ENCODE peak calls at places on chromosome 2, in eight cellular contexts. One of them, this sample, is unnamed.
A peak's percentile ranks its signal among the peaks of the same experiment; 100 is the strongest.

GRCh38 chr2:10572693-10573092 is 117.1 kb downstream of the NOL10 start:
- DNase-seq in progenitor cell of endocrine pancreas: no peak
- DNase-seq in CD4-positive, alpha-beta T cell: no peak
- DNase-seq in GM06990: no peak
- DNase-seq in uterus: no peak
- DNase-seq in neural progenitor cell: no peak
- DNase-seq in glutamatergic neuron: no peak
- DNase-seq in lower lobe of right lung: no peak
- DNase-seq in this sample: no peak

GRCh38 chr2:78309460-78309859 is 716.0 kb upstream of the REG3G start:
- DNase-seq in progenitor cell of endocrine pancreas: no peak
- DNase-seq in GM06990: no peak
- DNase-seq in uterus: no peak
- DNase-seq in neural progenitor cell: no peak
- DNase-seq in CD4-positive, alpha-beta T cell: no peak
- DNase-seq in glutamatergic neuron: no peak
- DNase-seq in lower lobe of right lung: no peak
- DNase-seq in this sample: no peak

GRCh38 chr2:177894546-177894945 is 178.0 kb downstream of the PDE11A start:
- DNase-seq in neural progenitor cell: no peak
- DNase-seq in lower lobe of right lung: no peak
- DNase-seq in progenitor cell of endocrine pancreas: no peak
- DNase-seq in GM06990: no peak
- DNase-seq in CD4-positive, alpha-beta T cell: no peak
- DNase-seq in uterus: no peak
- DNase-seq in glutamatergic neuron: no peak
- DNase-seq in this sample: no peak

GRCh38 chr2:66430195-66430905 is 4.6 kb upstream of the MEIS1 start:
- DNase-seq in neural progenitor cell: no peak
- DNase-seq in glutamatergic neuron: no peak
- DNase-seq in progenitor cell of endocrine pancreas: no peak
- DNase-seq in uterus: no peak
- DNase-seq in lower lobe of right lung: no peak
- DNase-seq in GM06990: no peak
- DNase-seq in CD4-positive, alpha-beta T cell: no peak
- DNase-seq in this sample: no peak

GRCh38 chr2:165193178-165193777 is 10.6 kb downstream of the SCN3A start:
- DNase-seq in CD4-positive, alpha-beta T cell: no peak
- DNase-seq in glutamatergic neuron: no peak
- DNase-seq in neural progenitor cell: no peak
- DNase-seq in lower lobe of right lung: no peak
- DNase-seq in progenitor cell of endocrine pancreas: no peak
- DNase-seq in uterus: no peak
- DNase-seq in GM06990: peak; percentile 34
- DNase-seq in this sample: no peak

GRCh38 chr2:229340086-229340760 is 69.1 kb upstream of the PID1 start:
- DNase-seq in glutamatergic neuron: no peak
- DNase-seq in uterus: no peak
- DNase-seq in lower lobe of right lung: no peak
- DNase-seq in progenitor cell of endocrine pancreas: no peak
- DNase-seq in GM06990: no peak
- DNase-seq in CD4-positive, alpha-beta T cell: no peak
- DNase-seq in neural progenitor cell: no peak
- DNase-seq in this sample: no peak

GRCh38 chr2:144516981-144517824 is 2.7 kb downstream of the ZEB2 start:
- DNase-seq in progenitor cell of endocrine pancreas: no peak
- DNase-seq in uterus: peak; percentile 70
- DNase-seq in GM06990: peak; percentile 42
- DNase-seq in neural progenitor cell: peak; percentile 67
- DNase-seq in glutamatergic neuron: peak; percentile 59
- DNase-seq in lower lobe of right lung: peak; percentile 69
- DNase-seq in CD4-positive, alpha-beta T cell: peak; percentile 44
- DNase-seq in this sample: peak; percentile 26

GRCh38 chr2:157839162-157839801 is 36.8 kb downstream of the ACVR1 start:
- DNase-seq in CD4-positive, alpha-beta T cell: no peak
- DNase-seq in uterus: no peak
- DNase-seq in progenitor cell of endocrine pancreas: peak; percentile 20
- DNase-seq in GM06990: no peak
- DNase-seq in neural progenitor cell: peak; percentile 95
- DNase-seq in lower lobe of right lung: no peak
- DNase-seq in glutamatergic neuron: peak; percentile 67
- DNase-seq in this sample: no peak

GRCh38 chr2:70527447-70528080 is 26.1 kb downstream of the TGFA start:
- DNase-seq in progenitor cell of endocrine pancreas: no peak
- DNase-seq in glutamatergic neuron: no peak
- DNase-seq in uterus: no peak
- DNase-seq in lower lobe of right lung: no peak
- DNase-seq in GM06990: no peak
- DNase-seq in CD4-positive, alpha-beta T cell: no peak
- DNase-seq in neural progenitor cell: no peak
- DNase-seq in this sample: no peak

DNA sequence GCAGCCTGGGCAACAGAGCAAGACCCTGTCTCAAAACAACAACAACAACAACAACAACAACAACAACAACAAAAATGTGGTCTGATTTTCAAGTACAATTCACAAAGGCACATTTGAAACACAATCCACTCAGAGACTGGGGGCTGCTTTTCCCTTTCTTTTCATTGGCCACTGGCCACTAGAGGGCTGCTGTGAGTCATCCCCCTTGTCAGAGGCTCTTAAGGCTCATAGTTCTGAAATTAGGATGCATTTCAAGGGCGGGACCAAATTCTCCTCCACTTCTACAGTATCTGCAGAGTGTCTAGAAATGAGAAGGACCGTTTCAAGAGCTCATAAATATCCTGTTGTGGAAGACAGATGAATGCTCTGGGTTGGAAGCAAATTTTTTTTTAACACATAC is 285.4 kb downstream of the NRXN1 start:
- DNase-seq in lower lobe of right lung: no peak
- DNase-seq in glutamatergic neuron: peak; percentile 60
- DNase-seq in GM06990: no peak
- DNase-seq in neural progenitor cell: peak; percentile 40
- DNase-seq in uterus: no peak
- DNase-seq in CD4-positive, alpha-beta T cell: no peak
- DNase-seq in progenitor cell of endocrine pancreas: peak; percentile 10
- DNase-seq in this sample: peak; percentile 35
- TF ChIP-seq CTCF in lower lobe of right lung: peak; percentile 25
- TF ChIP-seq CTCF in glutamatergic neuron: peak; percentile 76
- TF ChIP-seq CTCF in GM06990: peak; percentile 62
- TF ChIP-seq CTCF in neural progenitor cell: peak; percentile 69
- TF ChIP-seq CTCF in uterus: no peak
- TF ChIP-seq CTCF in CD4-positive, alpha-beta T cell: no peak
- TF ChIP-seq CTCF in progenitor cell of endocrine pancreas: peak; percentile 77
- TF ChIP-seq CTCF in this sample: peak; percentile 58

GRCh38 chr2:117956036-117956791 is 57.7 kb downstream of the CCDC93 start:
- DNase-seq in uterus: no peak
- DNase-seq in CD4-positive, alpha-beta T cell: no peak
- DNase-seq in GM06990: no peak
- DNase-seq in lower lobe of right lung: no peak
- DNase-seq in neural progenitor cell: no peak
- DNase-seq in glutamatergic neuron: no peak
- DNase-seq in progenitor cell of endocrine pancreas: no peak
- DNase-seq in this sample: no peak
- TF ChIP-seq CTCF in uterus: no peak
- TF ChIP-seq CTCF in CD4-positive, alpha-beta T cell: no peak
- TF ChIP-seq CTCF in GM06990: peak; percentile 20
- TF ChIP-seq CTCF in lower lobe of right lung: no peak
- TF ChIP-seq CTCF in neural progenitor cell: peak; percentile 19
- TF ChIP-seq CTCF in glutamatergic neuron: peak; percentile 31
- TF ChIP-seq CTCF in progenitor cell of endocrine pancreas: no peak
- TF ChIP-seq CTCF in this sample: no peak

DNA sequence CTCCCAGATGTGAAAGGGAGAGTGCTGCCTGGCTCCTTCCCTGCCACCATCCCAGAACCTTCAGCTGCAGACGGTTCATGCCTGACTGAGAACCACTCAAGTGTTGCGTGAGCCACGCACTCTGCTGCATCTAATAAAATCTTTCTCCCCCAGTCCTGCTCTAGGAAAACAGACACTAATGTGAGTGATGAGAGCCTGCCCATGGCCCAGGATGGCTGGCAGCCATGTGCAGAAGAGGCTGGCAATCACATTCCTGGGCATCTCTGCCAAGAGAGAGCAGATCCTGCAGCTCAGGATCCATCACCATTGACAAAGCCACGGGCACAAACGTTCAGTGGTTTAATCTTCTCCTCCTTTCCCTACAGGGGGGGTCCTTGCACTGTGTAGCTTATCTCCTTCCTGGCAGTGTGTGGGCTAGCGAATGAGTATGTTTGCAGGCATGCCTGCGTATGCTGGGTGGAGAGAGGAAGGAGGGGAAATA is 477.5 kb downstream of the SLC4A3 start:
- DNase-seq in glutamatergic neuron: no peak
- DNase-seq in CD4-positive, alpha-beta T cell: no peak
- DNase-seq in lower lobe of right lung: no peak
- DNase-seq in GM06990: no peak
- DNase-seq in progenitor cell of endocrine pancreas: no peak
- DNase-seq in neural progenitor cell: peak; percentile 49
- DNase-seq in uterus: no peak
- DNase-seq in this sample: peak; percentile 32
- TF ChIP-seq CTCF in glutamatergic neuron: no peak
- TF ChIP-seq CTCF in CD4-positive, alpha-beta T cell: no peak
- TF ChIP-seq CTCF in lower lobe of right lung: no peak
- TF ChIP-seq CTCF in GM06990: no peak
- TF ChIP-seq CTCF in progenitor cell of endocrine pancreas: peak; percentile 26
- TF ChIP-seq CTCF in neural progenitor cell: peak; percentile 37
- TF ChIP-seq CTCF in uterus: no peak
- TF ChIP-seq CTCF in this sample: no peak

GRCh38 chr2:57552885-57553284 is 493.7 kb upstream of the VRK2 start:
- DNase-seq in uterus: no peak
- DNase-seq in CD4-positive, alpha-beta T cell: no peak
- DNase-seq in neural progenitor cell: no peak
- DNase-seq in progenitor cell of endocrine pancreas: no peak
- DNase-seq in lower lobe of right lung: no peak
- DNase-seq in GM06990: no peak
- DNase-seq in glutamatergic neuron: no peak
- DNase-seq in this sample: no peak
- TF ChIP-seq CTCF in uterus: no peak
- TF ChIP-seq CTCF in CD4-positive, alpha-beta T cell: no peak
- TF ChIP-seq CTCF in neural progenitor cell: no peak
- TF ChIP-seq CTCF in progenitor cell of endocrine pancreas: no peak
- TF ChIP-seq CTCF in lower lobe of right lung: no peak
- TF ChIP-seq CTCF in GM06990: peak; percentile 23
- TF ChIP-seq CTCF in glutamatergic neuron: no peak
- TF ChIP-seq CTCF in this sample: no peak

DNA sequence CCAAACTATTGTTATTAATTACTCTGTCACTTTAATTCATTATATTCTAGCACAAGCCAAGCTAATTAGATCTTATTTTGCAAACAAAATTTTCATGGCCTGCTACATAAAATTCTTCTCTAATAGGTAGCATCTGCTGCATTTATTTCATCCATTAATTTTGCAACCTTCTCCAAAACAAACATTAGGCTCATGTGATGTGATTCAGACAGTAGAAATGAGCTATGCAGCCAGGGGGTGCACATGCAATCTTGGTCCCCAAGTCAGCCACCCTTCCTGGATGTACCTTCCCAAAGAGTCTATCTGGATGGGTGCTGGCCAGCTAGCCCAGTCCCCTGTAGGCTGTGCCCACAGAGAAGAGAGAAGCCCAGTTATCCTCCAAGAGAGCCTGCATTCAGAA is 242.1 kb upstream of the OSR1 start:
- DNase-seq in uterus: no peak
- DNase-seq in GM06990: no peak
- DNase-seq in progenitor cell of endocrine pancreas: no peak
- DNase-seq in neural progenitor cell: no peak
- DNase-seq in lower lobe of right lung: no peak
- DNase-seq in CD4-positive, alpha-beta T cell: no peak
- DNase-seq in glutamatergic neuron: no peak
- DNase-seq in this sample: no peak
- TF ChIP-seq CTCF in uterus: no peak
- TF ChIP-seq CTCF in GM06990: no peak
- TF ChIP-seq CTCF in progenitor cell of endocrine pancreas: no peak
- TF ChIP-seq CTCF in neural progenitor cell: no peak
- TF ChIP-seq CTCF in lower lobe of right lung: no peak
- TF ChIP-seq CTCF in CD4-positive, alpha-beta T cell: no peak
- TF ChIP-seq CTCF in glutamatergic neuron: no peak
- TF ChIP-seq CTCF in this sample: no peak

This sample was measured in Calu3.